ENCODE peak calls at places on chromosomes 6 and 20, in six cellular contexts. L is HFFc6; C is activated CD8-positive, alpha-beta memory T cell treated with anti-CD3 and anti-CD28 coated beads, Interleukin-2, amount 50 U/mL, for 48 hours; R is omental fat pad; Q is GM19239; M is IMR-90. P is an unnamed sample.

GRCh38 chr6:13965582-13966127 is 40.9 kb downstream of the RNF182 start:
- DNase-seq in C (no peak), R (no peak), Q (no peak), M (no peak), L (no peak), P (no peak)

GRCh38 chr6:113490356-113490755 is 366.8 kb upstream of the MARCKS start:
- DNase-seq in L (no peak), C (no peak), Q (no peak), M (no peak), R (no peak), P (no peak)

GRCh38 chr20:11387189-11387754 is 530.4 kb upstream of the BTBD3 start:
- DNase-seq in C (no peak), L (peak), M (peak), R (no peak), Q (no peak), P (peak)

GRCh38 chr20:52303281-52303950 is 111.8 kb upstream of the ZFP64 start:
- DNase-seq in C (peak), M (no peak), R (no peak), Q (no peak), L (no peak), P (no peak)

GRCh38 chr6:127464881-127465459 is 5.8 kb upstream of the KIAA0408 start:
- DNase-seq in L (peak), Q (peak), R (no peak), C (peak), M (peak), P (peak)

GRCh38 chr6:36840471-36841461 is 1.5 kb upstream of the CPNE5 start:
- DNase-seq in L (no peak), M (no peak), C (peak), Q (no peak), R (no peak), P (no peak)

GRCh38 chr6:21386744-21387143 is 206.8 kb upstream of the SOX4 start:
- DNase-seq in L (no peak), R (no peak), M (no peak), C (no peak), Q (no peak), P (no peak)

GRCh38 chr6:31534011-31534410 is 5.2 kb downstream of the MCCD1 start:
- DNase-seq in R (no peak), C (peak), M (no peak), L (no peak), Q (no peak), P (no peak)

GRCh38 chr20:13865825-13866351 is 81.1 kb downstream of the NDUFAF5 start:
- DNase-seq in L (peak), C (no peak), Q (no peak), R (no peak), M (no peak), P (no peak)

GRCh38 chr6:3798211-3798909 is 46.8 kb upstream of the PXDC1 start:
- DNase-seq in C (no peak), L (no peak), Q (no peak), M (no peak), R (no peak), P (no peak)

GRCh38 chr20:24699321-24700165 is 230.1 kb downstream of the SYNDIG1 start:
- DNase-seq in C (peak), Q (no peak), R (no peak), L (peak), M (no peak), P (no peak)

GRCh38 chr6:81744136-81744535 is 8.3 kb downstream of the TENT5A start:
- DNase-seq in C (no peak), L (no peak), Q (no peak), R (no peak), M (no peak), P (no peak)

GRCh38 chr6:39884696-39885095 is 49.6 kb downstream of the MOCS1 start:
- DNase-seq in L (peak), M (peak), C (no peak), R (no peak), Q (no peak), P (no peak)

GRCh38 chr6:12288844-12289654 is 1.1 kb upstream of the EDN1 start:
- DNase-seq in L (peak), Q (peak), M (peak), C (peak), R (peak), P (peak)

GRCh38 chr6:38603966-38604365 is 35.8 kb downstream of the BTBD9 start:
- DNase-seq in C (no peak), Q (no peak), R (no peak), L (peak), M (peak), P (no peak)

GRCh38 chr6:118656822-118657451 is 5.5 kb upstream of the CEP85L start:
- DNase-seq in R (no peak), M (no peak), L (no peak), Q (no peak), C (no peak), P (no peak)

GRCh38 chr6:31585531-31585930 is 546 bp upstream of the LST1 start:
- DNase-seq in R (no peak), M (no peak), C (no peak), L (peak), Q (no peak), P (no peak)

GRCh38 chr20:47392015-47392720 is 35.7 kb upstream of the ZMYND8 start:
- DNase-seq in R (no peak), L (peak), Q (no peak), M (peak), C (no peak), P (peak)

P was measured in H4.